ENCODE peak calls at places on chromosomes 11 and 22, in nine cellular contexts. W is pancreas; Q is CD8-positive, alpha-beta T cell; I is A673; O is adrenal gland; S is left ventricle myocardium inferior; A is psoas muscle; H is choroid plexus epithelial cell; X is upper lobe of right lung. K is an unnamed sample.

GRCh38 chr11:76232026-76232665 is 25.8 kb upstream of the WNT11 start:
- DNase-seq in W (peak), Q (peak), I (no peak), O (no peak), S (no peak), A (no peak), H (peak), X (no peak), K (no peak)

GRCh38 chr11:67312187-67313021 is 9.1 kb downstream of the SSH3 start:
- DNase-seq in W (no peak), Q (peak), I (no peak), O (peak), S (no peak), A (no peak), H (no peak), X (peak), K (peak)

GRCh38 chr11:69828276-69828970 is 9.2 kb upstream of the FGF3 start:
- DNase-seq in W (no peak), Q (no peak), I (no peak), O (no peak), S (no peak), A (no peak), H (no peak), X (peak), K (no peak)

GRCh38 chr11:28581286-28582242 is 473.4 kb downstream of the METTL15 start:
- DNase-seq in W (no peak), Q (no peak), I (peak), O (no peak), S (no peak), A (no peak), H (peak), X (no peak), K (no peak)

GRCh38 chr11:119168471-119169271 is at the start of gene NLRX1:
- DNase-seq in W (peak), Q (peak), I (peak), O (peak), S (peak), A (peak), H (peak), X (peak), K (peak)

GRCh38 chr11:44858796-44859527 is 91.7 kb downstream of the TP53I11 start:
- DNase-seq in W (no peak), Q (no peak), I (no peak), O (no peak), S (no peak), A (no peak), H (no peak), X (no peak), K (no peak)

GRCh38 chr11:57647960-57648776 is 1.5 kb downstream of the YPEL4 start:
- DNase-seq in W (no peak), Q (no peak), I (peak), O (no peak), S (no peak), A (no peak), H (no peak), X (peak), K (no peak)

GRCh38 chr11:8067929-8068575 is 13.0 kb upstream of the TUB start:
- DNase-seq in W (no peak), Q (no peak), I (no peak), O (peak), S (peak), A (no peak), H (no peak), X (no peak), K (no peak)

DNA sequence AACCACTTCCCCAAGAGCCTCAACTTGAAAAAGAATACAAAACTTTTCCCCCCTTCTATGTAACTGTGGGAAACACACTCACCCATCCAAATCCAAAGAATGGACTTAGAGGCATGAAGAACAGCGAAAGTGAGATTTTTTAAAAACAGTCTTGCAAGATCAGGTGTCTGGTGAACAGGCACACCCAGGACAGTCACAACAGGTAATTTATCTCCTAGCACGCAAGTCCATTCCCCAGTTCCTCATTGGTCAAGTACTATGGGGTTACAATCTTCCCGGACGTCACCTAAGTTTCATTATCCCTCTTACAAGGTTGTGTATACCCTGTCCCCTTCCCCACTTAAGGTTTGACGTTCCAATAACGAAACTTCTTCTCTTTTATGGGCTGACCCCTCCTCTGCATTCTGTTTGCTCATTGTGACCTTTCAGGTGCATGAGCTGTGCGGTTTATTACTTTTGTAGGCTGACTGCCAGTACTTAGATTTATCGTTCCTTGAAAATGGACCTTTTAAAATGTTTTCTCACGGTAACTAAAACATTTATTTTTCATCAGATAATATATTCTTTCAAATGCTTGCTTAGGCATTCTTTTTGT is 1402.0 kb downstream of the FAM181B start:
- DNase-seq in W (no peak), Q (no peak), I (no peak), O (no peak), S (no peak), A (no peak), H (no peak), X (no peak), K (peak)
- TF ChIP-seq CTCF in W (no peak), Q (no peak), I (no peak), O (no peak), S (no peak), A (no peak), H (no peak), X (no peak), K (no peak)

DNA sequence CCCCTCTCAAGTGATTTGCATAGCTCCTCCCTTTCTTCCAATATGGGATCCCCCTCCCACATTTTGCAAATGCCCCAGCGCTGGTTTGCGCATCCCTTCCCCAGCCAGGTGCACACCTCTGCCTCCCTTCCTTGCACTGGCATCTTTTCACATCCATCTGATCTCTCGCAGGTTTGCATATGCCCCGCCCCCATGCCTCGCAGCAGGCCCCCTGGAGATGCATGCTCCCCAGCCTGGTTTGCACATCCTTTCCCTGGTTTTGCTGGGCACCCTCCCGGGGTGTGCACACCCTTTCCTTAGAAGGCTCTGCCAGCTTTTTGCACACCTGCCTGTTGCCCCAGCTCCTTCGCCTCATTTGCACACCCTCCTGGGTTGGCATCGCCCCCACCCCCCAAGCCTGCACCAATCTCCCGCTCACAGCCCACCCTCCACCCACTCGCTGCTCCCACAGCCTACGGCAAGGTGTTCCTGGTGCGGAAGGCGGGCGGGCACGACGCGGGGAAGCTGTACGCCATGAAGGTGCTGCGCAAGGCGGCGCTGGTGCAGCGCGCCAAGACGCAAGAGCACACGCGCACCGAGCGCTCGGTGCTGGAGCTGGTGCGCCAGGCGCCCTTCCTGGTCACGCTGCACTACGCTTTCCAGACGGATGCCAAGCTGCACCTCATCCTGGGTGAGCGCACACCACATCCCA is 895 bp downstream of the RPS6KA4 start:
- DNase-seq in W (no peak), Q (no peak), I (no peak), O (no peak), S (no peak), A (no peak), H (no peak), X (peak), K (peak)
- H3K4me3 ChIP-seq in W (peak), Q (peak), I (peak), O (no peak), S (peak), A (peak), H (peak), X (peak), K (peak)

DNA sequence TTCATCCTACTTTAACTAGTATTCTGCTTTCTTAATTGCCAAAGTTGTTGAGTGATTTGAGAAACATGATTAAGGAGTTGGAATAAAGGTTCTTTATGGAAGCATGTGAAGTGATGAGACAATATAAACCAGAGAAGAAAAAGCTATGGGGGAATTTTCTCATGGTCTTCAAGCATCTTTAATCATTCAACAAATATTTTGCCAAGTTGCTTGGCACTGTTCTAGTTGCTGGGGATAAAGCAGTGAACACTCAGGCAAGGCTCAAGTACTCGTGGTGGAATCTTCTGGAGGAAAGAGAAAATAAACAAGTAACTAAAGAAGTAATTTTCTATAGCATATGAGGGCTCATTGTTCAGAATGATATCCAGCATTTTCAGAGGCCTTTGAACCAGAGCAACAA is 9.2 kb upstream of the PIWIL4 start:
- DNase-seq in W (no peak), Q (no peak), I (no peak), O (no peak), S (no peak), A (no peak), H (no peak), X (no peak), K (no peak)
- TF ChIP-seq CTCF in W (no peak), Q (no peak), I (no peak), O (no peak), S (no peak), A (no peak), H (no peak), X (no peak), K (no peak)

DNA sequence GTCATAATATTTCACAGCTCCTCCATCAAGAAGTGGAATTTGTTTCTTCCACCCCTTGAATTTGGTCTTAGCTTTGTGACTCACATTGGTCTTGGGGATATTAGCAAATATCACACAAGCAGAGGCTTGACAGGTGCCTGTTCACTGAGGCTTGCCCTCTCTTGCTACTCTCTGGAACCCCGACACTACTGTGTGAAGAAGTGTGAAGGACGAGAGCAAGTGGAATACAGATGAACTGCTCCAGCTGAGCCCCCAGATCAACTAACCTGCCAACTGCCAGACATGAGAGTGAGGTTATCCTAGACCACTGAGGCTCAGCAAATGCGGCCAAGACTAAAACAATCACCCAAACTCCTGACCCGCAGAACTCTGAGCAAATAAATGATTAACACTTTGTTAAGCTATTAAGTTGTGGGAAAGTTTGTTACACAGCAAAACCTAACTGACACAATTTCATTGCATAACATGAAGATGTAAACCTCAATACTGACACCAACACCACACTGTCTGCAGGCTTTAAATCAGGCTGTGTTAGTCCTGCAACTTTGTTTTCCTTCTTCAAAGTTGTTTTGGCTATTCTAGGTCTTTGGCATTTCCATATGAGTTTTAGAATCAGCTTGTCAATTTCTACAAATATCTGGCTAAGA is 142.5 kb downstream of the APOL5 start:
- DNase-seq in W (no peak), Q (no peak), I (no peak), O (no peak), S (no peak), A (no peak), H (no peak), X (no peak), K (no peak)
- H3K4me3 ChIP-seq in W (no peak), Q (no peak), I (no peak), O (no peak), S (no peak), A (no peak), H (no peak), X (no peak), K (no peak)

DNA sequence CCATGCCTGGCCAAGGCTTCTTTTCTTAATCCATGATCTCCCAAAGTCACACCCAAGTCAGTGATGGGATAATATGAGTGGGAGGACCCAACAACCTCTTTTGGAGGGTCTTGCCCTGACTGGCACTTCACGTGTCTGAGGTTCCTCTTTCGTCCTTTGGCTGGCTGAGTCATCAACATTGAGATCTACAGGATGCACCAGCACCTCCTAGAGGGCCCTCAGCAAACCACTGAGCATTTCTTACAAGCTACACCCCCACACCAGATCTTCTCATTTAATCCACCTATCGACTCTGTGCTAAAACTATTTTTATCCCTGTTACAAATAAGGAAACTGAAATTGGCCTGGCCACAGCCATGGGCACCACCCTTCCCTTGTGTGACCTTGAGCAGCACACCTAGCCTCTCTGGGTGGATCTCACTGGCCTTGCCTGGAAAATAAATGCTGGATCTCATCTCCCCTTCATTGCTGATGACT is 63.4 kb downstream of the FLI1 start:
- DNase-seq in W (no peak), Q (peak), I (peak), O (peak), S (no peak), A (no peak), H (peak), X (no peak), K (no peak)
- TF ChIP-seq CTCF in W (no peak), Q (peak), I (peak), O (peak), S (peak), A (no peak), H (peak), X (peak), K (no peak)

K was measured in LNCaP clone FGC.